ENCODE peak calls at places on chromosomes 3 and 15, in five cellular contexts. E, P, T, Y and L are unnamed samples.

GRCh38 chr3:131501949-131502348 is 822 bp downstream of the MRPL3 start:
- DNase-seq in E (no peak), P (no peak), T (no peak), Y (no peak), L (no peak)

GRCh38 chr15:90230071-90230494 is 3.7 kb downstream of the CIB1 start:
- DNase-seq in E (no peak), P (no peak), T (no peak), Y (no peak), L (no peak)

GRCh38 chr3:52343946-52344600 is 28.0 kb downstream of the DNAH1 start:
- DNase-seq in E (no peak), P (no peak), T (no peak), Y (no peak), L (no peak)

GRCh38 chr3:60351481-60351880 is 899.8 kb downstream of the FHIT start:
- DNase-seq in E (no peak), P (no peak), T (no peak), Y (no peak), L (no peak)

GRCh38 chr3:16103472-16103871 is 71.0 kb upstream of the GALNT15 start:
- DNase-seq in E (peak; percentile 87), P (peak; percentile 74), T (peak; percentile 85), Y (no peak), L (peak; percentile 82)

GRCh38 chr3:56691165-56692000 is 8.3 kb upstream of the TASOR start:
- DNase-seq in E (peak; percentile 23), P (no peak), T (no peak), Y (peak; percentile 81), L (peak; percentile 48)

GRCh38 chr3:152471814-152472605 is 203.3 kb downstream of the MBNL1 start:
- DNase-seq in E (peak; percentile 77), P (no peak), T (peak; percentile 63), Y (no peak), L (peak; percentile 62)

GRCh38 chr3:111971533-111971932 is 7.3 kb upstream of the ABHD10 start:
- DNase-seq in E (no peak), P (no peak), T (no peak), Y (no peak), L (no peak)

GRCh38 chr15:92521624-92522008 is 127.9 kb downstream of the ST8SIA2 start:
- DNase-seq in E (peak; percentile 81), P (peak; percentile 55), T (peak; percentile 85), Y (peak; percentile 88), L (peak; percentile 71)

GRCh38 chr3:172367205-172368105 is 80.8 kb downstream of the GHSR start:
- DNase-seq in E (peak; percentile 15), P (no peak), T (peak; percentile 54), Y (no peak), L (peak; percentile 22)

GRCh38 chr3:53223541-53223966 is 32.3 kb downstream of the TKT start:
- DNase-seq in E (no peak), P (no peak), T (no peak), Y (no peak), L (no peak)

GRCh38 chr3:196214783-196215441 is 1.4 kb upstream of the SLC51A start:
- DNase-seq in E (no peak), P (no peak), T (no peak), Y (no peak), L (no peak)

DNA sequence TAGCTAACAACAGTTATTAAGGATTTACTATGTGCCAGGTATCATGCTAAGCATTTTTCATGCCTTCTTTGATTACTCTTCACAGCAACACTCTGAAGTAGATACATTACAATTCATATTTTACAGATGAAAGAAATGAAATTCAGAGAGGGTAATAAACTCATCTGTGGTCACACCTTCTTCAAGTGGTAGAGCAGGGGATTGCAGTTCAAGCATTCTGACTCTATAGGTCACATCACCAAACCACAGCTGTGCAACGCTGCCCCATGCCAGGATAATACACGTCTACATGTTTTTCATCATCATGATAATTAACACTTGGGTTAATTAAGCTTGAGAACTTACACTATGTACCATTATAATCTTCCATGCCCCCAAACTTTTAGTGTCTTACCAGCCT is 98.5 kb downstream of the LRRC3B start:
- DNase-seq in E (no peak), P (no peak), T (no peak), Y (no peak), L (no peak)
- TF ChIP-seq CTCF in E (no peak), P (no peak), T (no peak), Y (no peak), L (no peak)

DNA sequence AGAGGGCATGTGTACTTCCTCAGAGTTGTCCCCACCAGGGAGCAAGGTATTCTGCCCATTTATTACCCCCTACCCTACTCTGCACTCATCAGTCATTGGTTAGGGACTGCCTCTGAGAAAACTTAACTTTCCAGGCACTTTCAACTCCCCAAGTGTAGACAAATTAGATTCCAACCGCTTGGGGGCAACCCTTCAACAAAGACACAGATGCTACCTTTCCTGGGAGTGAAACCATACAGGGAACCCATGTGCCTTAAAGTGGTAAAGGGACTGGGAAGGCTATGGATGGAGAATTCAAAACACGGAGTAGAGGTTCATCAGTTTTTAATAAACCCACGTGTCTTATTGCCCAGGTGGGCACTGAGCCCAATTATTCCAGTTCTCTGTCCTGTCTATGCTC is 19.4 kb upstream of the UBE2E2 start:
- DNase-seq in E (peak; percentile 56), P (no peak), T (peak; percentile 62), Y (no peak), L (peak; percentile 52)
- TF ChIP-seq CTCF in E (peak; percentile 53), P (peak; percentile 69), T (peak; percentile 64), Y (peak; percentile 56), L (peak; percentile 83)

DNA sequence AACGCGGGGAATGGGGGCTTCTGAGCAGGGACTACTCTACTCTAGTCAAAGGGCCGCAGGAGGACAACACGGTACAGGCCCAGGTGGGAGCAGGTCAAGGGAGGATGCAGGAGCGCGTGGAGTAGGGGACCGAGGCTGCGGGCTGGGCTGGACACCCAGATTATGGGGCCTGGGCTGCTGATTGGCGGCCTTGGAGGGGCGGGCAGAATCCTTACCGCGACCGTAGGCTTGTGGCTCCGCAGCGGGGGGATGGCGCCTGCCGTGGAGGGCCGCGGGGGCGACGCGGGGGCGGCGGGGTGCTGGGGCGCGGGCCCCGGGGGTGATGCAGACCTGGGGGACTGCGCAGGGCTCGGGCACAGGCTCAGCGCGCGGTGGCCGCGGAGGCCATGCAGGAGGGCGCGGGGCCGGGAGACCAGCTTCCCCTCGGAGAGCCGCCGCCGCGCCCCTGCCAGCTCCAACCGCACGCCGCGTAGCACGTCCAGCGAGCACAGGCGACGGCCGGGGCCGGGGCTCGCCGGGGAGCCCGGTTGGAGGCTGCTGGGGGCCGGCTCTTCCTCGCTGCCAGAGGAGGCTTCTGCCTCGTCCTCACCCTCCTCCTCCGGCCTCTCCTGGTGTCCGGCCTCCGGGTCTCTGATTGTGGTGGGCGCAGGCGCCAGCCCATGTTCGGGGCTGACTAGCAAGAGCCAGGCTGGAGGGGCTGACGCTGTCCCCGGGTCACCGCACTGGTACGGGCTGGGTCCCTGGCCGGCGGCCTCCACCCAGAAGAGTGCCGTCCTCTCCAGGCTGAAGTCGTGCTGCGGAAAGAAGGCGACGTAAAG is 12.9 kb downstream of the UBAP1L start:
- DNase-seq in E (no peak), P (no peak), T (no peak), Y (no peak), L (no peak)
- TF ChIP-seq CTCF in E (no peak), P (no peak), T (no peak), Y (no peak), L (peak; percentile 22)

GRCh38 chr3:138833908-138834358 is 795 bp downstream of the PIK3CB start:
- DNase-seq in E (peak; percentile 11), P (no peak), T (peak; percentile 31), Y (no peak), L (no peak)
- TF ChIP-seq CTCF in E (no peak), P (no peak), T (no peak), Y (no peak), L (no peak)

GRCh38 chr15:23497710-23498111 is 50.7 kb upstream of the GOLGA6L2 start:
- DNase-seq in E (no peak), P (no peak), T (no peak), Y (no peak), L (peak; percentile 8)
- TF ChIP-seq CTCF in E (no peak), P (peak; percentile 35), T (peak; percentile 42), Y (peak; percentile 36), L (peak; percentile 66)

GRCh38 chr15:84915011-84915958 is 30.8 kb downstream of the SLC28A1 start:
- DNase-seq in E (peak; percentile 87), P (no peak), T (peak; percentile 89), Y (no peak), L (peak; percentile 89)
- TF ChIP-seq CTCF in E (no peak), P (no peak), T (no peak), Y (no peak), L (no peak)

DNA sequence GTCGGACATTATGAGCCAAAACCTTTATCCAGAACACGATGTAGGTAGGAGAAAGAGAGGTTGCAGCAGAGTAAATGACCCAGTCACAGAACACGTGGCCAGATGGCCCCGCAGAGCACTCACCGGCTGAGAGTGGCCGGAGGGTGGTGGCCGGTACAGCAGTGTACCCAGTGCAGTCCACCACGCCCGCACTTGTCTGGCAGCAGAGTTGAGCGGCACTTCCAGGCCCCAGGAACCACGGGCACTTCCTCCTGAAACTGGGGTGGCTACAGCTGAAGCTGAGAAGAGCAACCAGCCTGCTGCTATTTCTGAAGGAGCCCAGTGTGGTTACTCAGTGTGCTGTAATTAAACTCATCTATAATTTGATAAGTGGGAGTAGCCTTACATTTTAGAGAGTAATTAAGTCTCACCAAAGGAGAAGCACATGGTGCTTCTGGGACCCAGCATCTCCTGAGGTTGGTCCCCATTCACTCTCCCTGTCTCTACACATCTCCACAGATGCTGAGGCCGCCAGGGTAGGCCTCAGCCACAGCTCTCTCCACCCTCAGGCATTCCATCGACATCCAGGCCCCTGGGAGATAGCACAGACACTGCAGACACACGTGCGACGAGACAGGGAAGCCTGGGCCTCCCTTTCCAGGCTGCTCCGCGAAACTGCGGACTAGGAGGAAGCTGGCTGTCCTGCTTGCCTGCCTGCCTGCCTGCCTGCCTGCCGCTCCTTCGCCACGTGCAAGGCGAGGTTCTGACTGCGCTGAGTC is 49.8 kb downstream of the BDH1 start:
- DNase-seq in E (no peak), P (no peak), T (no peak), Y (no peak), L (no peak)
- TF ChIP-seq CTCF in E (no peak), P (no peak), T (no peak), Y (no peak), L (no peak)

DNA sequence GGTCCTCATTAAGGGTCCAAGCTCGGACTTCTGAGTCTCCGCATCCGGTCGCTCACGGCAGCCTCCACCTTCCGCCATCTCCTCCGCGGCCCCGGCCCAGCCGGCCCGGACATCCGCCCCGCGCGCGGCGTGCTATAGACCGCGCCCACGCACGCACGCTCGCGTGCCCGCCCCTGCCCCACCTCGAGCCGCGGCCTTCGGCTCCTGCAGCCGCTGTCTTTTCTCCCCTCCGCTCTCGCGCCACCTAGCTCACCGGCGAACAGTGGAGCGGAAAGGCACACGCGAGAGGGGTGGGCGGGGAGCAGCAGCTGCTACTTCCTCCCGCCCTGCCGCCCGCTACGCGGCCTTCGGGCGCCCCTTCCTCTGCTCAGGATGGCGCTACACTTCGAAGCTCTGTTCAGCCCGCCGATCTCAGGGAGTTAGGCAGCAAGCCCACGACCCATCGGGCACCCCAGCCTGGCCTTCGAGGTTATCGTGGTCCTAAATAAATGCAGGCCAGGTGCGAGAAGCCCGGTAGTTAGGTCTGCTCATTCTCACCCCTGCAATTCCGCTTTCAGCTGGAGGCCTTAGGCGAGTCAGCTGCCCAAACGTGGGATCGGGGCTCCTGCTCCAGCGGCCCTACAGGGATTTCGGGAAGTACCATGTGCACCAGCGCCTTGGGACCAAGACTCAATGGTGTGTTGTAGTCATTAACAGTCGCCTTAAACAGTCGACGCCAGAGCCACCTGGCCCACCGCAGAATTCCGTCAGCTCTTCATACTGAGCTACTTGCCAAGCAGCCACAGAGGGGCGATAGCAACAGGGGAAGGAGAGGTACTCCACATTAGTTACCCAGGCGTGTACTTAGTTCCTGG is at the start of gene USP4:
- DNase-seq in E (peak; percentile 82), P (peak; percentile 66), T (peak; percentile 90), Y (peak; percentile 93), L (peak; percentile 73)
- TF ChIP-seq CTCF in E (peak; percentile 58), P (peak; percentile 61), T (peak; percentile 73), Y (peak; percentile 64), L (peak; percentile 45)

GRCh38 chr3:62873672-62874397 is 1.4 kb downstream of the CADPS start:
- DNase-seq in E (peak; percentile 26), P (no peak), T (no peak), Y (no peak), L (no peak)
- TF ChIP-seq CTCF in E (peak; percentile 27), P (no peak), T (peak; percentile 13), Y (no peak), L (no peak)